ENCODE peak calls at places on chromosomes 16 and 17, in four cellular contexts. One of them, this sample, is unnamed.

GRCh38 chr16:73275024-73275423 is 227.1 kb upstream of the ZFHX3 start:
- DNase-seq in stomach: no peak
- DNase-seq in A673: no peak
- DNase-seq in ovary: no peak
- DNase-seq in this sample: no peak

GRCh38 chr16:48123104-48123788 is 32.5 kb downstream of the ABCC12 start:
- DNase-seq in stomach: no peak
- DNase-seq in A673: peak; percentile 65
- DNase-seq in ovary: no peak
- DNase-seq in this sample: no peak

GRCh38 chr17:68906638-68907037 is 48.6 kb downstream of the ABCA8 start:
- DNase-seq in stomach: no peak
- DNase-seq in A673: peak; percentile 48
- DNase-seq in ovary: no peak
- DNase-seq in this sample: no peak

GRCh38 chr17:9402590-9403199 is 172.9 kb downstream of the STX8 start:
- DNase-seq in stomach: no peak
- DNase-seq in A673: peak; percentile 71
- DNase-seq in ovary: no peak
- DNase-seq in this sample: no peak

GRCh38 chr16:58471209-58471975 is 28.6 kb upstream of the NDRG4 start:
- DNase-seq in stomach: no peak
- DNase-seq in A673: no peak
- DNase-seq in ovary: no peak
- DNase-seq in this sample: no peak

GRCh38 chr16:3155181-3155580 is 20.4 kb downstream of the ZNF213 start:
- DNase-seq in stomach: no peak
- DNase-seq in A673: no peak
- DNase-seq in ovary: no peak
- DNase-seq in this sample: no peak

GRCh38 chr16:70437017-70437581 is 1.8 kb downstream of the ST3GAL2 start:
- DNase-seq in stomach: no peak
- DNase-seq in A673: peak; percentile 75
- DNase-seq in ovary: peak; percentile 72
- DNase-seq in this sample: no peak

GRCh38 chr16:70582280-70582978 is 58.8 kb downstream of the SF3B3 start:
- DNase-seq in stomach: no peak
- DNase-seq in A673: peak; percentile 24
- DNase-seq in ovary: no peak
- DNase-seq in this sample: no peak

GRCh38 chr17:652310-652709 is 62.3 kb downstream of the VPS53 start:
- DNase-seq in stomach: no peak
- DNase-seq in A673: no peak
- DNase-seq in ovary: no peak
- DNase-seq in this sample: no peak

GRCh38 chr17:40399185-40399584 is 18.5 kb downstream of the TOP2A start:
- DNase-seq in stomach: no peak
- DNase-seq in A673: peak; percentile 61
- DNase-seq in ovary: no peak
- DNase-seq in this sample: no peak

GRCh38 chr17:68035131-68035522 is 408 bp upstream of the KPNA2 start:
- DNase-seq in stomach: peak; percentile 94
- DNase-seq in A673: peak; percentile 98
- DNase-seq in ovary: peak; percentile 88
- DNase-seq in this sample: no peak

GRCh38 chr16:13958438-13958837 is 38.5 kb downstream of the ERCC4 start:
- DNase-seq in stomach: no peak
- DNase-seq in A673: no peak
- DNase-seq in ovary: no peak
- DNase-seq in this sample: no peak

GRCh38 chr16:84879569-84880487 is 60.0 kb downstream of the CRISPLD2 start:
- DNase-seq in stomach: peak; percentile 49
- DNase-seq in A673: no peak
- DNase-seq in ovary: no peak
- DNase-seq in this sample: no peak

GRCh38 chr17:18031955-18032354 is 7.0 kb downstream of the ATPAF2 start:
- DNase-seq in stomach: no peak
- DNase-seq in A673: no peak
- DNase-seq in ovary: no peak
- DNase-seq in this sample: no peak

GRCh38 chr17:67011527-67012175 is 32.7 kb upstream of the CACNG1 start:
- DNase-seq in stomach: no peak
- DNase-seq in A673: no peak
- DNase-seq in ovary: no peak
- DNase-seq in this sample: no peak

GRCh38 chr17:19389386-19389785 is 2.4 kb upstream of the MFAP4 start:
- DNase-seq in stomach: no peak
- DNase-seq in A673: no peak
- DNase-seq in ovary: no peak
- DNase-seq in this sample: no peak

GRCh38 chr17:45227101-45227591 is 5.5 kb downstream of the FMNL1 start:
- DNase-seq in stomach: no peak
- DNase-seq in A673: no peak
- DNase-seq in ovary: no peak
- DNase-seq in this sample: no peak

GRCh38 chr17:37848690-37849616 is 75.3 kb upstream of the TBC1D3K start:
- DNase-seq in stomach: no peak
- DNase-seq in A673: peak; percentile 56
- DNase-seq in ovary: no peak
- DNase-seq in this sample: no peak

GRCh38 chr16:50444546-50444945 is 75.8 kb upstream of the BRD7 start:
- DNase-seq in stomach: no peak
- DNase-seq in A673: no peak
- DNase-seq in ovary: no peak
- DNase-seq in this sample: no peak

GRCh38 chr16:64629622-64630021 is 492.2 kb downstream of the CDH11 start:
- DNase-seq in stomach: no peak
- DNase-seq in A673: peak; percentile 30
- DNase-seq in ovary: no peak
- DNase-seq in this sample: no peak

GRCh38 chr17:73010414-73010813 is 82.1 kb downstream of the SLC39A11 start:
- DNase-seq in stomach: no peak
- DNase-seq in A673: no peak
- DNase-seq in ovary: no peak
- DNase-seq in this sample: no peak

GRCh38 chr17:82932146-82933005 is 92.6 kb upstream of the ZNF750 start:
- DNase-seq in stomach: peak; percentile 15
- DNase-seq in A673: no peak
- DNase-seq in ovary: peak; percentile 5
- DNase-seq in this sample: no peak

GRCh38 chr17:66426397-66427033 is 124.1 kb downstream of the PRKCA start:
- DNase-seq in stomach: no peak
- DNase-seq in A673: peak; percentile 75
- DNase-seq in ovary: no peak
- DNase-seq in this sample: no peak

GRCh38 chr17:4215882-4216411 is 47.8 kb downstream of the ANKFY1 start:
- DNase-seq in stomach: no peak
- DNase-seq in A673: no peak
- DNase-seq in ovary: no peak
- DNase-seq in this sample: no peak

GRCh38 chr16:14301150-14302030 is 230.3 kb downstream of the MRTFB start:
- DNase-seq in stomach: peak; percentile 42
- DNase-seq in A673: no peak
- DNase-seq in ovary: peak; percentile 44
- DNase-seq in this sample: no peak

GRCh38 chr17:59105852-59106462 is 723 bp downstream of the TRIM37 start:
- DNase-seq in stomach: peak; percentile 63
- DNase-seq in A673: peak; percentile 68
- DNase-seq in ovary: peak; percentile 54
- DNase-seq in this sample: peak; percentile 90

GRCh38 chr17:79942011-79942405 is 93.7 kb downstream of the TBC1D16 start:
- DNase-seq in stomach: no peak
- DNase-seq in A673: no peak
- DNase-seq in ovary: no peak
- DNase-seq in this sample: no peak

GRCh38 chr17:78618264-78619066 is 41.3 kb upstream of the DNAH17 start:
- DNase-seq in stomach: no peak
- DNase-seq in A673: no peak
- DNase-seq in ovary: no peak
- DNase-seq in this sample: no peak

GRCh38 chr16:53433930-53434435 is 288 bp upstream of the RBL2 start:
- DNase-seq in stomach: no peak
- DNase-seq in A673: peak; percentile 88
- DNase-seq in ovary: peak; percentile 81
- DNase-seq in this sample: no peak

GRCh38 chr16:69579783-69580182 is 14.0 kb downstream of the NFAT5 start:
- DNase-seq in stomach: no peak
- DNase-seq in A673: no peak
- DNase-seq in ovary: no peak
- DNase-seq in this sample: no peak

GRCh38 chr16:86714166-86714565 is 135.8 kb downstream of the FOXL1 start:
- DNase-seq in stomach: no peak
- DNase-seq in A673: peak; percentile 11
- DNase-seq in ovary: no peak
- DNase-seq in this sample: no peak

GRCh38 chr16:67594956-67595355 is 32.6 kb downstream of the CTCF start:
- DNase-seq in stomach: no peak
- DNase-seq in A673: no peak
- DNase-seq in ovary: peak; percentile 15
- DNase-seq in this sample: no peak

GRCh38 chr17:30376621-30377452 is 1.9 kb upstream of the CPD start:
- DNase-seq in stomach: no peak
- DNase-seq in A673: peak; percentile 96
- DNase-seq in ovary: peak; percentile 36
- DNase-seq in this sample: no peak

GRCh38 chr17:17109231-17109630 is 67.0 kb downstream of the MPRIP start:
- DNase-seq in stomach: peak; percentile 47
- DNase-seq in A673: no peak
- DNase-seq in ovary: no peak
- DNase-seq in this sample: no peak

GRCh38 chr16:77273-77806 is 685 bp upstream of the MPG start:
- DNase-seq in stomach: peak; percentile 39
- DNase-seq in A673: peak; percentile 47
- DNase-seq in ovary: peak; percentile 64
- DNase-seq in this sample: no peak

GRCh38 chr16:35181422-35182030 is 1722.1 kb downstream of the TP53TG3F start:
- DNase-seq in stomach: no peak
- DNase-seq in A673: no peak
- DNase-seq in ovary: no peak
- DNase-seq in this sample: peak; percentile 92

GRCh38 chr16:18969855-18970240 is 13.9 kb upstream of the TMC7 start:
- DNase-seq in stomach: no peak
- DNase-seq in A673: peak; percentile 51
- DNase-seq in ovary: no peak
- DNase-seq in this sample: no peak

GRCh38 chr17:61551255-61551742 is 39.7 kb downstream of the NACA2 start:
- DNase-seq in stomach: no peak
- DNase-seq in A673: peak; percentile 57
- DNase-seq in ovary: no peak
- DNase-seq in this sample: no peak

GRCh38 chr17:1229354-1229890 is 40.8 kb upstream of the BHLHA9 start:
- DNase-seq in stomach: peak; percentile 71
- DNase-seq in A673: peak; percentile 34
- DNase-seq in ovary: peak; percentile 16
- DNase-seq in this sample: no peak

GRCh38 chr17:49861150-49861884 is 13.4 kb upstream of the TAC4 start:
- DNase-seq in stomach: no peak
- DNase-seq in A673: peak; percentile 57
- DNase-seq in ovary: peak; percentile 45
- DNase-seq in this sample: no peak
- H3K4me1 ChIP-seq in stomach: peaks cover 14% of the 10 kb centered on the region
- H3K4me1 ChIP-seq in A673: no peaks in the 10 kb centered on the region
- H3K4me1 ChIP-seq in ovary: no peaks in the 10 kb centered on the region
- H3K4me1 ChIP-seq in this sample: peaks cover 4% of the 10 kb centered on the region

GRCh38 chr17:2962236-2962635 is 101.2 kb downstream of the OR1D5 start:
- DNase-seq in stomach: no peak
- DNase-seq in A673: no peak
- DNase-seq in ovary: no peak
- DNase-seq in this sample: no peak
- H3K4me1 ChIP-seq in stomach: peaks cover 70% of the 10 kb centered on the region
- H3K4me1 ChIP-seq in A673: no peaks in the 10 kb centered on the region
- H3K4me1 ChIP-seq in ovary: peaks cover 3% of the 10 kb centered on the region
- H3K4me1 ChIP-seq in this sample: peaks cover 13% of the 10 kb centered on the region

GRCh38 chr16:4376820-4377572 is 5.3 kb downstream of the VASN start:
- DNase-seq in stomach: no peak
- DNase-seq in A673: no peak
- DNase-seq in ovary: no peak
- DNase-seq in this sample: no peak

GRCh38 chr16:4380131-4381063 is 8.7 kb downstream of the VASN start:
- DNase-seq in stomach: no peak
- DNase-seq in A673: no peak
- DNase-seq in ovary: no peak
- DNase-seq in this sample: no peak

GRCh38 chr16:4377573-4378146 is 6.0 kb downstream of the VASN start:
- DNase-seq in stomach: peak; percentile 53
- DNase-seq in A673: no peak
- DNase-seq in ovary: no peak
- DNase-seq in this sample: no peak

GRCh38 chr16:4378202-4378666 is 6.6 kb downstream of the VASN start:
- DNase-seq in stomach: no peak
- DNase-seq in A673: no peak
- DNase-seq in ovary: no peak
- DNase-seq in this sample: no peak

DNA sequence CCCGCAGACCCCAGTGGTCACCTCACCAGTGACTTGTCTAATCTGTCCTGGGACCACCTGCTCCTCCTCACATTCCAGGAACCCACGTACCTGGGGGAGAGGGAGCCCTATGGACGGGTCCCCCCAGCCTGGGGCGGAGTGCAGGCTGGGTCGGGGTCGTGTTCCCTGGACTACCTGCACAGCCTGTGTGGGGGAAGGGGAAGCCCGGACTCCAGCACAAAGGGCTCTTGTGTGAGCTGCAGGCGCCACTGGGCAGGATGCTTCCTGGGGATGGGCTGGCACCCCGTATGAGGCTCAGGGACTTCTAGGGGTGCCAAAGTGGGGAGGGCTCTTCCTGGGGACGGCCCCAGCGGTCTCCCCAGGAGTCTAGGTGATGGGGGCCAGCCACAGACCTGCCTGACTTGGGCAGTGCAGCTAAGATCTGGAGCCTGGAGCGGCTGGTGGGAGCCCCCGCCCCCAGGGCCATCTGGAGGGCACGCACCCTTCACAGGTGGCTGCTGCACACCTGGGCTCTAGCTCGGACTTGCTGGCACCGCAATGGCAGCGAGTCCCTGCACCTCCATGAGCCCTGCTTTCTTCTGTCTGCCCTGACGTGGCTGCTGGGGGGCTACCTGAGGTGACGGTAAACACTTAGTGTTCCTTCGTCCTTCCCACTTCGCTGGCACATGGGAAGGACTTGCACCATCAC is 7.5 kb downstream of the VASN start:
- DNase-seq in stomach: no peak
- DNase-seq in A673: no peak
- DNase-seq in ovary: no peak
- DNase-seq in this sample: no peak
- H3K4me1 ChIP-seq in stomach: peaks cover 79% of the 10 kb centered on the region
- H3K4me1 ChIP-seq in A673: peaks cover 11% of the 10 kb centered on the region
- H3K4me1 ChIP-seq in ovary: peaks cover 33% of the 10 kb centered on the region
- H3K4me1 ChIP-seq in this sample: peaks cover 65% of the 10 kb centered on the region

GRCh38 chr17:76702941-76703637 is 7.7 kb downstream of the MXRA7 start:
- DNase-seq in stomach: no peak
- DNase-seq in A673: no peak
- DNase-seq in ovary: no peak
- DNase-seq in this sample: no peak
- H3K4me1 ChIP-seq in stomach: peaks cover 76% of the 10 kb centered on the region
- H3K4me1 ChIP-seq in A673: peaks cover 6% of the 10 kb centered on the region
- H3K4me1 ChIP-seq in ovary: peaks cover 27% of the 10 kb centered on the region
- H3K4me1 ChIP-seq in this sample: peaks cover 65% of the 10 kb centered on the region